ENCODE peak calls at places on chromosomes 1 and 21, in seven cellular contexts. X, V, D, K, H, O and E are unnamed samples.

GRCh38 chr1:232568906-232569305 is 61.0 kb downstream of the SIPA1L2 start:
- DNase-seq in X (no peak), V (no peak), D (no peak), K (no peak), H (no peak), O (no peak), E (no peak)

GRCh38 chr1:35947547-35947946 is 16.6 kb downstream of the AGO3 start:
- DNase-seq in X (no peak), V (no peak), D (no peak), K (no peak), H (no peak), O (no peak), E (no peak)

GRCh38 chr1:165403835-165404482 is 41.0 kb downstream of the RXRG start:
- DNase-seq in X (peak; percentile 36), V (peak; percentile 29), D (peak; percentile 48), K (no peak), H (no peak), O (no peak), E (no peak)

GRCh38 chr1:164587617-164588367 is 28.8 kb downstream of the PBX1 start:
- DNase-seq in X (no peak), V (no peak), D (no peak), K (no peak), H (no peak), O (no peak), E (no peak)

GRCh38 chr1:34500451-34500850 is 254.4 kb upstream of the GJB5 start:
- DNase-seq in X (peak; percentile 31), V (peak; percentile 65), D (peak; percentile 10), K (no peak), H (no peak), O (no peak), E (no peak)

GRCh38 chr21:46160563-46161179 is 5.3 kb upstream of the FTCD start:
- DNase-seq in X (no peak), V (no peak), D (no peak), K (no peak), H (no peak), O (peak; percentile 5), E (no peak)

GRCh38 chr21:29873908-29874307 is 65.9 kb downstream of the GRIK1 start:
- DNase-seq in X (no peak), V (no peak), D (no peak), K (no peak), H (no peak), O (no peak), E (no peak)

GRCh38 chr1:201791775-201792166 is 37.2 kb upstream of the IPO9 start:
- DNase-seq in X (no peak), V (no peak), D (no peak), K (peak; percentile 63), H (peak; percentile 37), O (no peak), E (no peak)

GRCh38 chr1:235984041-235984820 is 80.7 kb downstream of the NID1 start:
- DNase-seq in X (no peak), V (no peak), D (no peak), K (peak; percentile 90), H (peak; percentile 86), O (no peak), E (no peak)

GRCh38 chr1:64019818-64020217 is 183.6 kb upstream of the UBE2U start:
- DNase-seq in X (no peak), V (no peak), D (no peak), K (peak; percentile 69), H (peak; percentile 56), O (peak; percentile 18), E (no peak)

GRCh38 chr1:228650141-228650540 is 85.1 kb upstream of the RHOU start:
- DNase-seq in X (no peak), V (no peak), D (no peak), K (no peak), H (no peak), O (no peak), E (no peak)

GRCh38 chr1:63327417-63328139 is 5.2 kb downstream of the FOXD3 start:
- DNase-seq in X (peak; percentile 82), V (peak; percentile 90), D (peak; percentile 53), K (peak; percentile 62), H (peak; percentile 32), O (peak; percentile 64), E (no peak)

GRCh38 chr1:178739285-178740045 is 14.4 kb downstream of the RALGPS2 start:
- DNase-seq in X (no peak), V (no peak), D (no peak), K (peak; percentile 81), H (peak; percentile 22), O (no peak), E (no peak)

GRCh38 chr1:167510244-167510643 is 8.1 kb downstream of the CD247 start:
- DNase-seq in X (no peak), V (no peak), D (no peak), K (no peak), H (no peak), O (no peak), E (no peak)

GRCh38 chr1:241627453-241628329 is 12.5 kb downstream of the CHML start:
- DNase-seq in X (peak; percentile 43), V (no peak), D (no peak), K (peak; percentile 86), H (peak; percentile 77), O (peak; percentile 37), E (no peak)

GRCh38 chr1:54826226-54826816 is 25.2 kb upstream of the TTC22 start:
- DNase-seq in X (no peak), V (no peak), D (no peak), K (no peak), H (no peak), O (no peak), E (no peak)

GRCh38 chr1:47444578-47445465 is 7.0 kb downstream of the FOXD2 start:
- DNase-seq in X (no peak), V (no peak), D (no peak), K (peak; percentile 10), H (no peak), O (peak; percentile 62), E (no peak)

GRCh38 chr1:179143332-179143731 is 61.5 kb downstream of the TOR3A start:
- DNase-seq in X (no peak), V (no peak), D (no peak), K (peak; percentile 96), H (peak; percentile 95), O (no peak), E (no peak)

GRCh38 chr1:201648911-201649775 is 110.2 kb downstream of the NAV1 start:
- DNase-seq in X (peak; percentile 29), V (peak; percentile 30), D (peak; percentile 61), K (peak; percentile 40), H (no peak), O (peak; percentile 35), E (no peak)

GRCh38 chr1:184416476-184416875 is 29.6 kb downstream of the C1orf21 start:
- DNase-seq in X (no peak), V (no peak), D (no peak), K (peak; percentile 10), H (no peak), O (no peak), E (no peak)

GRCh38 chr1:159800177-159800935 is 1.8 kb upstream of the FCRL6 start:
- DNase-seq in X (peak; percentile 18), V (no peak), D (no peak), K (no peak), H (no peak), O (no peak), E (no peak)

GRCh38 chr1:159802060-159802459 is at the start of gene FCRL6:
- DNase-seq in X (no peak), V (no peak), D (no peak), K (no peak), H (no peak), O (no peak), E (no peak)

GRCh38 chr1:159799446-159799985 is 2.6 kb upstream of the FCRL6 start:
- DNase-seq in X (no peak), V (no peak), D (no peak), K (no peak), H (peak; percentile 28), O (no peak), E (no peak)

GRCh38 chr1:159795534-159795933 is 6.6 kb upstream of the FCRL6 start:
- DNase-seq in X (no peak), V (no peak), D (no peak), K (no peak), H (no peak), O (no peak), E (no peak)

DNA sequence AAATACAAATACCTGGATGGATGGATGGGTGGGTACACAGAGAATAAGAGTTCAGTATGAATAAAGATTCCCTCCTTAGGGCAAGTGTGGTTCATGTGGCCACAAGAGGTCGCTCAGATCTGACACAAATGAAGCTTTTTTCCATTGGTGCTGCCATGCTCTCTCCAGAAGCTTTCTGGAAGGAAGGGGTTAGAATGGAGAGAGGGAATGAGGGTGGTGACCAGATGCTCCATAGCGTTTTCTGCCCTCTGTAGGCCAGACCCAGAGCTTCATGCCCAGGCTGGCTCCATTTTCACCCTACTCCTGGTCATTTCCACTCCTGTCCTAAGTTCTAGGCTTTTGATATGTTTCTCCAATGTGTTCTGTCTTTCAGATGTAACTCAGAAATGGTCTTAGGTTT is 3.3 kb upstream of the FCRL6 start:
- DNase-seq in X (peak; percentile 67), V (peak; percentile 48), D (peak; percentile 53), K (peak; percentile 85), H (peak; percentile 89), O (peak; percentile 72), E (peak; percentile 81)
- TF ChIP-seq CTCF in X (peak; percentile 75), V (peak; percentile 77), D (peak; percentile 57), K (peak; percentile 82), H (peak; percentile 94), O (peak; percentile 72), E (peak; percentile 86)

GRCh38 chr21:44582980-44583799 is 2.8 kb upstream of the KRTAP10-5 start:
- DNase-seq in X (no peak), V (no peak), D (peak; percentile 54), K (no peak), H (peak; percentile 9), O (no peak), E (no peak)
- TF ChIP-seq CTCF in X (no peak), V (no peak), D (no peak), K (no peak), H (no peak), O (no peak), E (no peak)

DNA sequence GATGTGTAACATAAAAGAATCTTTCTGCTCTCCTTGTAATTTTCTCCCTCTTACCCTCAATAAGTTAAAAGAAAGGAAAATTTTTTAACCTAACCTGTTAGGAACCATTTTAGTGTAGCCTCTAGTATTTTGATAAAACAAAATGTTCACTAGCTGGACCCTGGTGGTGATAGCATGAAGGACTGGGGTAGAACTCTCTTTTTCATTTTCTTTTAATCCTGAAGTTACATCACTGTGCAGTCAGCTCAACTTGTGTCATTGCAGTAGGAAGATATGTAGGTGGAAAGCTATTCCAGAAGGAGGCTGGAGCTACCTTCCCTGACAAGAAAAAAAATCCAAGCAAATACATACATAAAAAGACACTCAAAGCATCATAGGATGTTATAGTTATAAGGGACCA is 39.3 kb downstream of the NFIA start:
- DNase-seq in X (no peak), V (no peak), D (no peak), K (no peak), H (no peak), O (no peak), E (no peak)
- TF ChIP-seq CTCF in X (no peak), V (no peak), D (no peak), K (no peak), H (no peak), O (no peak), E (no peak)

DNA sequence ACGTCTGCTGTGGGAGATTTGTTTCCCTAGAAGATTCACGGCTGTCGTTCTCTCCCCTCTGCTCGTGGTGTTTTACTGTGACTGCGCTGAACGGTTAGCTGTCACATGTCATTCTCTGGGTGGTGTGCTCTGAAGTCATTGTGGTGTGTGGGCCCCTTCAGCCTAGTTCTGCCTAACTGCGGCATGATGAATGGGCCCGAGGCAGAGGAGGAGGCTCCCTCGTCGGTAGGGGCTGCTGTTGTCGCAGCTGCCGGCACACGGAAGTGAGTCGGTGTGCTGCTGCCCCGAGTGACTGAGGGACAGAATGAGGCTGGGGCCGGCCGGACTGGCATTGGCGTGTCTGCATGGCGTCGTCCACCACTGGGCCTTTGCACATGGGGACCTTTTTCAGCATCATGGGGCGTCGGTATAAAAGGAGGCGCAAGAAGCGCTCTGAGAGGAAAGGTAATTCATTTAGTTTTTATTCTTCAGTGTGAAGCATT is 77.9 kb downstream of the ADARB1 start:
- DNase-seq in X (peak; percentile 85), V (peak; percentile 51), D (no peak), K (no peak), H (no peak), O (peak; percentile 50), E (no peak)
- TF ChIP-seq CTCF in X (peak; percentile 78), V (peak; percentile 50), D (no peak), K (peak; percentile 6), H (no peak), O (peak; percentile 10), E (no peak)